ENCODE peak calls at places on chromosomes 13 and 19, in eight cellular contexts. S is AG09319, U is H9, V is RWPE1, L is lower leg skin, J is mesothelial cell of epicardium, E is B cell, R is fibroblast of lung. D is an unnamed sample.

GRCh38 chr13:48446454-48446853 is 33.5 kb upstream of the LPAR6 start:
- DNase-seq in S (no peak), U (no peak), V (peak; percentile 29), L (no peak), J (no peak), E (no peak), R (peak; percentile 80), D (no peak)

GRCh38 chr13:98909016-98909415 is 68.8 kb downstream of the DOCK9 start:
- DNase-seq in S (no peak), U (no peak), V (peak; percentile 56), L (no peak), J (no peak), E (no peak), R (no peak), D (no peak)

GRCh38 chr19:29259867-29260281 is 46.9 kb upstream of the UQCRFS1 start:
- DNase-seq in S (no peak), U (no peak), V (no peak), L (peak; percentile 20), J (no peak), E (no peak), R (no peak), D (no peak)

GRCh38 chr19:33436360-33437345 is 63.1 kb downstream of the CEBPG start:
- DNase-seq in S (no peak), U (no peak), V (no peak), L (no peak), J (no peak), E (no peak), R (no peak), D (no peak)

GRCh38 chr13:56886398-56886797 is 254.3 kb upstream of the PRR20A start:
- DNase-seq in S (no peak), U (no peak), V (no peak), L (no peak), J (no peak), E (no peak), R (no peak), D (no peak)

GRCh38 chr13:59247166-59247565 is 916.6 kb downstream of the DIAPH3 start:
- DNase-seq in S (no peak), U (no peak), V (no peak), L (no peak), J (no peak), E (no peak), R (no peak), D (no peak)

GRCh38 chr13:59780058-59780457 is 383.7 kb downstream of the DIAPH3 start:
- DNase-seq in S (no peak), U (no peak), V (no peak), L (no peak), J (no peak), E (no peak), R (no peak), D (no peak)

GRCh38 chr13:87878706-87879105 is 207.5 kb downstream of the SLITRK5 start:
- DNase-seq in S (no peak), U (no peak), V (no peak), L (no peak), J (no peak), E (no peak), R (no peak), D (no peak)

GRCh38 chr19:46975918-46976782 is 43.5 kb upstream of the NPAS1 start:
- DNase-seq in S (peak; percentile 99), U (peak; percentile 53), V (peak; percentile 65), L (peak; percentile 99), J (peak; percentile 55), E (no peak), R (peak; percentile 97), D (no peak)

GRCh38 chr13:64428196-64428595 is 2801.9 kb downstream of the PCDH9 start:
- DNase-seq in S (no peak), U (no peak), V (no peak), L (no peak), J (no peak), E (no peak), R (peak; percentile 68), D (no peak)

GRCh38 chr19:27694361-27695055 is 1518.4 kb downstream of the UQCRFS1 start:
- DNase-seq in S (no peak), U (no peak), V (no peak), L (no peak), J (no peak), E (no peak), R (no peak), D (no peak)

GRCh38 chr13:93673885-93674284 is 447.3 kb downstream of the GPC6 start:
- DNase-seq in S (no peak), U (no peak), V (no peak), L (no peak), J (no peak), E (no peak), R (no peak), D (no peak)

GRCh38 chr19:36488816-36489138 is 584 bp downstream of the ZNF566 start:
- DNase-seq in S (no peak), U (no peak), V (no peak), L (no peak), J (no peak), E (peak; percentile 44), R (peak; percentile 18), D (no peak)

GRCh38 chr19:36483653-36484052 is 5.7 kb downstream of the ZNF566 start:
- DNase-seq in S (no peak), U (no peak), V (no peak), L (no peak), J (no peak), E (no peak), R (no peak), D (no peak)

GRCh38 chr19:36489920-36490415 is 607 bp upstream of the ZNF566 start:
- DNase-seq in S (peak; percentile 83), U (peak; percentile 96), V (peak; percentile 86), L (peak; percentile 94), J (no peak), E (peak; percentile 78), R (peak; percentile 96), D (peak; percentile 18)

GRCh38 chr19:36488118-36488815 is 1.1 kb downstream of the ZNF566 start:
- DNase-seq in S (no peak), U (no peak), V (no peak), L (no peak), J (no peak), E (no peak), R (peak; percentile 27), D (no peak)

GRCh38 chr19:36489139-36489919 is at the start of gene ZNF566:
- DNase-seq in S (peak; percentile 91), U (peak; percentile 99), V (peak; percentile 98), L (peak; percentile 97), J (peak; percentile 91), E (peak; percentile 91), R (peak; percentile 98), D (peak; percentile 48)
- TF ChIP-seq CTCF in S (peak; percentile 11), U (no peak), V (no peak), L (no peak), J (no peak), E (no peak), R (no peak), D (no peak)

GRCh38 chr13:25148005-25148798 is 23.9 kb downstream of the AMER2 start:
- DNase-seq in S (no peak), U (no peak), V (no peak), L (no peak), J (no peak), E (no peak), R (no peak), D (no peak)
- TF ChIP-seq CTCF in S (no peak), U (no peak), V (no peak), L (no peak), J (no peak), E (no peak), R (no peak), D (no peak)

GRCh38 chr19:50835103-50835784 is 1.9 kb upstream of the KLK15 start:
- DNase-seq in S (no peak), U (no peak), V (no peak), L (no peak), J (no peak), E (no peak), R (no peak), D (no peak)
- TF ChIP-seq CTCF in S (no peak), U (no peak), V (no peak), L (no peak), J (no peak), E (no peak), R (no peak), D (no peak)

DNA sequence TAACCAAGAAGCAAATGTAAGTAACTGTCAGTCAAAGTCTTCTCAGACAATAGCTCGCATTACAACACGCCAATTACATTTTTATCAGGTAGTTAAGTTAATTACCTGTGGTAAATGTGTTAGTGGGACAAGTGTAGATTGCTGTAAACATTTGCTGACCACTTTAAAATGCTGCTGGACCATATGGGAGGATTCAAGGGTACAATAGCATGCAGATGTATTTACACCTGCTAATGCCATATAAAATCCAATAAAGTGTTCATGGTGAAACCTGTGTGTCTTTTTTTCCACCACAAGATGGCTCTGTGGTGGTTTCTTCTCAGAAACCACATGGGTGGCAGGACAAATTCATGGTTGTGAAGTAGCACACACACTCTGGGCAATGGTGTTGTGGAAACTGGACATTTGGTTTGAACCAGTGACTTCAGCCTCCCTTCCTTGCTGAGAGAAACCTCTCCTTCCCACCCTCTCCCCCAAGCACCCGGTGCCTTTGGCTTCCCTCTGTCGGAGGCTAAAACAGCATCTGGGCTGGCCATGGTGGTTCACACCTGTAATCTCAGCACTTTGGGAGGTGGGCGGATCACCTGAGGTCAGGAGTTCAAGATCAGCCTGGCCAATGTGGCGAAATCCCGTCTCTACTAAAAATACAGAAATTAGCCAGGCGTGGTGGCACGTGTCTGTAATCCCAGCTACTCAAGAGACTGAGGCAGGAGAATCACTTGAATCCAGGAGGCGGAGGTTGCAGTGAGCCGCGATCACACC is 18.1 kb upstream of the GTF3A start:
- DNase-seq in S (no peak), U (no peak), V (peak; percentile 47), L (peak; percentile 73), J (no peak), E (peak; percentile 52), R (peak; percentile 58), D (peak; percentile 55)
- TF ChIP-seq CTCF in S (peak; percentile 50), U (peak; percentile 57), V (peak; percentile 56), L (no peak), J (peak; percentile 37), E (peak; percentile 68), R (peak; percentile 57), D (peak; percentile 39)

DNA sequence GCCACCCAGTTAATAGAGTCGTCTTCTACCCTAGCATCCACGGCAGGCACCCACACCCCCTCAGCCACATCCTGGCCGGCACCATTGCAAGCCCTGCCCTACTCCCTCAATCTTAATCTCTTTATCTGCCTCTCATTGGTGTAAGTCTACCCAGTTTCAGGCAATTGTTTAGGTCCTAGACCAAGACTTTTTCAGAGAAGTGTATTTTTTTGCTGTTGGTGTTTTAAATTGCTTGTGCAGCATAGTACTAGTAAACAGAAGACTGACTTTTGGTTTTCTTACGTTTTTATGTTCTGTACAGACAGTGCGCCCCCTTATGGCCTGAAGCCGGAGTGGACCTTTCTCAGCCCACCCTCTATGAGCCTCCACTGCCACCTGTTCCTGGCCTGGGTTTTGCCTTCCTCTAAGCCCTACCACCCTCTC is 2.3 kb upstream of the LCP1 start:
- DNase-seq in S (no peak), U (peak; percentile 66), V (no peak), L (peak; percentile 87), J (no peak), E (peak; percentile 52), R (no peak), D (peak; percentile 72)
- TF ChIP-seq CTCF in S (peak; percentile 32), U (peak; percentile 83), V (no peak), L (no peak), J (peak; percentile 29), E (peak; percentile 83), R (peak; percentile 52), D (peak; percentile 66)